ENCODE peak calls at places on chromosomes 11 and 22, in nine cellular contexts. V is lower lobe of right lung, D is uterus, K is fibroblast of lung, G is Peyer's patch, N is tibial nerve, Q is suprapubic skin, Z is breast epithelium, I is neural progenitor cell. J is an unnamed sample. For H3K27me3, the result is how much of the 10 kb centered on the place peaks cover.

GRCh38 chr22:43230983-43231723 is 44.2 kb upstream of the TTLL12 start:
- DNase-seq in Z (no peak), D (peak), N (no peak), V (peak), Q (no peak), G (peak), K (peak), I (peak), J (no peak)

GRCh38 chr11:122851366-122852011 is 13.2 kb downstream of the CRTAM start:
- DNase-seq in Q (no peak), D (no peak), G (peak), N (no peak), I (no peak), V (no peak), Z (no peak), K (no peak), J (no peak)

GRCh38 chr22:29733362-29734322 is 13.8 kb downstream of the CABP7 start:
- DNase-seq in K (no peak), V (no peak), D (no peak), N (no peak), I (no peak), Q (no peak), G (no peak), Z (no peak), J (no peak)

GRCh38 chr11:1564535-1565172 is 7.4 kb downstream of the DUSP8 start:
- DNase-seq in K (peak), N (no peak), D (peak), V (no peak), G (no peak), Q (peak), I (peak), Z (no peak), J (no peak)

GRCh38 chr22:29706991-29707390 is 12.8 kb upstream of the CABP7 start:
- DNase-seq in K (no peak), N (no peak), Z (no peak), I (no peak), V (no peak), G (no peak), Q (no peak), D (no peak), J (no peak)

GRCh38 chr22:22547692-22548348 is 11.2 kb downstream of the PRAME start:
- DNase-seq in I (no peak), V (no peak), D (no peak), Q (no peak), Z (no peak), G (no peak), N (no peak), K (no peak), J (no peak)

GRCh38 chr11:124463990-124464389 is 18.5 kb upstream of the OR8B8 start:
- DNase-seq in G (no peak), Q (no peak), V (no peak), I (no peak), K (no peak), D (no peak), Z (no peak), N (no peak), J (no peak)

GRCh38 chr11:80188228-80188627 is 747.4 kb upstream of the TENM4 start:
- DNase-seq in V (no peak), I (peak), Q (no peak), N (no peak), G (no peak), Z (no peak), K (no peak), D (no peak), J (no peak)

GRCh38 chr11:126716456-126717083 is 284.0 kb downstream of the KIRREL3 start:
- DNase-seq in Z (no peak), I (peak), G (no peak), N (no peak), D (no peak), Q (no peak), K (peak), V (no peak), J (no peak)

GRCh38 chr11:69914286-69915150 is 95.3 kb upstream of the FGF3 start:
- DNase-seq in I (no peak), G (no peak), Z (peak), V (peak), K (no peak), N (no peak), D (no peak), Q (peak), J (peak)

GRCh38 chr11:44950036-44950624 is 553 bp downstream of the TP53I11 start:
- DNase-seq in G (peak), V (peak), Z (no peak), Q (peak), D (no peak), I (peak), K (no peak), N (no peak), J (no peak)

GRCh38 chr11:9565822-9566560 is 7.5 kb upstream of the WEE1 start:
- DNase-seq in G (no peak), I (peak), N (no peak), Z (no peak), V (no peak), D (peak), K (peak), Q (no peak), J (peak)

GRCh38 chr22:40519284-40519947 is 117.1 kb downstream of the MRTFA start:
- DNase-seq in N (no peak), D (no peak), K (no peak), I (no peak), G (no peak), Q (no peak), Z (no peak), V (no peak), J (no peak)

GRCh38 chr22:18954333-18954732 is 18.2 kb upstream of the PRODH start:
- DNase-seq in Z (peak), Q (peak), G (peak), K (peak), I (peak), V (peak), N (peak), D (no peak), J (peak)

GRCh38 chr11:65945941-65946558 is 770 bp downstream of the TSGA10IP start:
- DNase-seq in Z (no peak), D (no peak), K (no peak), I (no peak), N (no peak), Q (no peak), V (no peak), G (no peak), J (no peak)
- H3K4me3 ChIP-seq in Z (no peak), D (no peak), K (no peak), I (peak), N (no peak), Q (no peak), V (no peak), G (no peak), J (no peak)

GRCh38 chr22:47380692-47381091 is 618.2 kb downstream of the TBC1D22A start:
- DNase-seq in Z (peak), K (no peak), G (no peak), N (no peak), Q (peak), V (peak), I (no peak), D (no peak), J (peak)

GRCh38 chr22:47377926-47378560 is 615.6 kb downstream of the TBC1D22A start:
- DNase-seq in I (no peak), V (no peak), K (no peak), G (no peak), N (no peak), Q (peak), D (no peak), Z (peak), J (peak)

GRCh38 chr22:47379037-47379436 is 616.6 kb downstream of the TBC1D22A start:
- DNase-seq in I (no peak), K (no peak), D (no peak), V (peak), Z (no peak), N (no peak), Q (peak), G (no peak), J (peak)

GRCh38 chr22:47382164-47382890 is 619.9 kb downstream of the TBC1D22A start:
- DNase-seq in Q (peak), Z (peak), V (peak), G (no peak), K (no peak), I (no peak), N (no peak), D (no peak), J (peak)

GRCh38 chr22:47381240-47381639 is 618.8 kb downstream of the TBC1D22A start:
- DNase-seq in Q (peak), Z (peak), D (no peak), G (no peak), I (no peak), K (no peak), V (no peak), N (no peak), J (peak)
- H3K27me3 ChIP-seq in Q (under half), Z (under half), D (under half), G (under half), I (under half), K (under half), V (under half), N (under half), J (under half)

GRCh38 chr11:20042717-20043392 is 117.4 kb downstream of the DBX1 start:
- DNase-seq in D (no peak), I (peak), Q (no peak), V (no peak), N (no peak), K (no peak), G (no peak), Z (no peak), J (no peak)
- H3K27ac ChIP-seq in D (no peak), I (no peak), Q (no peak), V (no peak), N (no peak), K (no peak), G (no peak), Z (no peak), J (no peak)

GRCh38 chr11:114182471-114182968 is 113.7 kb upstream of the NNMT start:
- DNase-seq in Q (no peak), D (peak), K (no peak), I (no peak), N (no peak), Z (no peak), V (no peak), G (no peak), J (no peak)

GRCh38 chr11:114183041-114183511 is 113.1 kb upstream of the NNMT start:
- DNase-seq in N (no peak), Z (no peak), G (peak), K (no peak), D (peak), Q (no peak), I (no peak), V (no peak), J (no peak)

GRCh38 chr11:114180301-114181055 is 115.7 kb upstream of the NNMT start:
- DNase-seq in N (no peak), K (no peak), V (peak), D (peak), Z (no peak), Q (peak), I (peak), G (peak), J (no peak)

GRCh38 chr11:114181195-114181594 is 115.0 kb upstream of the NNMT start:
- DNase-seq in Q (no peak), V (no peak), K (no peak), D (no peak), G (no peak), N (no peak), Z (no peak), I (no peak), J (no peak)

DNA sequence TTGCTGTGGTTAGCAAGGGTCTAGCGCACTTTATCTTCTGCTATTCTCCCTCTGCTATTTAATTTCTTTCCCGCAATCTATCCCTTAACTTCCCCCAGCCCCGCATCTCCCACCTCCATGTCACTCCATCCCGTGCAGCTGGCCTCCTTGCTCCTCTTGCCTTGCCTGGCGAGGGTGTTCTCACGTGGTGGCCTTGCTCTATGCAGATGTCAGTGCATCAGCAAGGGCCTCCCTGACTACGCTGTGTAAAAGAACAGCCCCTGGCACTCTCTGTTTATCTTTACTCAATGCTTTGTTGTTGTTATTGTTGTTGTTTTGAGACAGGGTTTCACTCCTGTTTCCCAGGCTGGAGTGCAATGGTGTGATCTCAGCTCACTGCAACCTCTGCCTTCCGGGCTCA is 114.4 kb upstream of the NNMT start:
- DNase-seq in G (no peak), Q (peak), Z (no peak), V (no peak), D (peak), I (no peak), N (no peak), K (no peak), J (no peak)
- H3K4me3 ChIP-seq in G (no peak), Q (no peak), Z (no peak), V (no peak), D (no peak), I (no peak), N (no peak), K (no peak), J (no peak)

DNA sequence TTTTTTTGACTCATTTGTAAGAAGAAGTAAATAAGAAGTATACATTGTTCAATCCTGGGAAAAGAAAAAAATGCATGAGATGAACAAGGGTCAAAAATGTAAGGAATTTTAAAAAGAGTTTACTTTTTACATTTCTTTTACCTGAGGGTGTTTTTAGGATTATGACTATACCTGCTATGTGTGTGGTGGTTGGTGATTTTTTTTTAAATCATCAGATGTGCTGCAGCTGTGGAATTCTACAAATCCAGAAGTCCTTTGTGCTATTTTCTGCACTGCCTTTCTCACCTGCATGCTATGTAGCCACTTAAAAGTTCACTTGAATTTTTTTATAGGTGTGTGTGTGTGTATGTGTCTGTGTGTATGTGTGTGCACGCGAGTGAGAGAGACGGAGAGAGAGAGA is 185.3 kb downstream of the FAT3 start:
- DNase-seq in Q (no peak), N (no peak), I (no peak), D (no peak), V (no peak), Z (no peak), G (no peak), K (no peak), J (no peak)
- H3K27me3 ChIP-seq in Q (under half), N (under half), I (under half), D (under half), V (under half), Z (under half), G (under half), K (under half), J (under half)

GRCh38 chr11:2898366-2899079 is 12.9 kb upstream of the CDKN1C start:
- DNase-seq in D (peak), N (no peak), K (peak), Q (no peak), V (peak), Z (no peak), G (peak), I (no peak), J (no peak)
- H3K27ac ChIP-seq in D (peak), N (no peak), K (peak), Q (peak), V (peak), Z (peak), G (peak), I (no peak), J (peak)

DNA sequence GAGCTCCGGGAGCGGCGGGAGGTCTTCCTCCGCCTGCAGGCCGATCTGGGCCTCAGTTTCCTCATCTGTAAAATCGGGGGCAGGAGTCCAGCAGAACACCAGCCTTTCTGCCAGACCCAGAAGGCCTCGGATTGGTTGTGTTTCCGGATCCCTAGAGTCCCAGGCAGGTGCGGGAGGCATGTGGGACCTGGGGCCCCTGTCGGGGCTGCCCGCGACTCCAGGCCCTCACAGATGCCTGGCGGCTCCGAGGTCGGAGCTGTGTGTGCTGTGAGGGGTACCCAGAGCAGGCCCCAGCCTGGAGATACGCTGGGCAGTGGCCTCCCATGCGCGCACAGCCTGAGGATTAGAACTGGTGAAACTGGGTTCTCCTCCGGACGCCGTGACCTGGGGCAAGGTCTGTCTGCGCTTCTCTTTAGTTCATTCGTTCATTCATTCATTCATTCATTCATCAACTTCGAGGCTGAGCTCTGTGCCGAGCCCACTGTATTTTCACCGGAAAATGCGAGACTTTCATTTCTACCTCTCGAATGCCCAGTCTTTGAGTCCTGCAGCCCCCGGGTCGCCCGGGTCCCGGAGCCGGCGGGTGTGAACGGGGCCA is 24.6 kb downstream of the FLRT1 start:
- DNase-seq in I (peak), N (no peak), V (no peak), Q (no peak), D (no peak), K (no peak), Z (no peak), G (no peak), J (no peak)
- H3K4me3 ChIP-seq in I (peak), N (peak), V (peak), Q (peak), D (no peak), K (peak), Z (peak), G (peak), J (no peak)

GRCh38 chr22:37806409-37807338 is 1.1 kb upstream of the GCAT start:
- DNase-seq in Z (no peak), I (peak), G (no peak), D (peak), Q (no peak), N (no peak), K (peak), V (peak), J (no peak)
- H3K27me3 ChIP-seq in Z (under half), I (under half), G (under half), D (under half), Q (under half), N (under half), K (under half), V (under half), J (under half)

GRCh38 chr11:86938900-86939880 is 16.0 kb downstream of the FZD4 start:
- DNase-seq in V (no peak), Z (no peak), D (no peak), I (peak), N (no peak), Q (no peak), K (no peak), G (no peak), J (no peak)

GRCh38 chr11:86941077-86941870 is 13.9 kb downstream of the FZD4 start:
- DNase-seq in I (no peak), K (no peak), D (no peak), G (no peak), N (no peak), Q (no peak), Z (no peak), V (no peak), J (no peak)

GRCh38 chr11:86942212-86942611 is 13.0 kb downstream of the FZD4 start:
- DNase-seq in N (no peak), K (no peak), D (no peak), G (no peak), Q (no peak), I (no peak), V (no peak), Z (no peak), J (no peak)

GRCh38 chr11:86940122-86940777 is 14.9 kb downstream of the FZD4 start:
- DNase-seq in I (no peak), V (no peak), Q (no peak), N (peak), G (no peak), K (peak), D (peak), Z (no peak), J (no peak)

GRCh38 chr11:86941871-86942208 is 13.4 kb downstream of the FZD4 start:
- DNase-seq in G (no peak), N (no peak), I (no peak), Z (no peak), D (no peak), Q (no peak), K (no peak), V (no peak), J (no peak)
- H3K27ac ChIP-seq in G (peak), N (no peak), I (no peak), Z (peak), D (peak), Q (peak), K (no peak), V (peak), J (no peak)